ENCODE peak calls at places on chromosomes 2 and 18, in six cellular contexts. One of them, this sample, is unnamed.

GRCh38 chr18:48338915-48339314 is 70.3 kb downstream of the ZBTB7C start:
- DNase-seq in K562: no peak
- DNase-seq in A549: no peak
- DNase-seq in SK-N-SH: no peak
- DNase-seq in HepG2: no peak
- DNase-seq in GM12878: no peak
- DNase-seq in this sample: no peak

GRCh38 chr2:161206491-161207032 is 46.3 kb downstream of the TANK start:
- DNase-seq in K562: no peak
- DNase-seq in A549: no peak
- DNase-seq in SK-N-SH: no peak
- DNase-seq in HepG2: no peak
- DNase-seq in GM12878: no peak
- DNase-seq in this sample: no peak

GRCh38 chr2:69538872-69539548 is 101.8 kb upstream of the NFU1 start:
- DNase-seq in K562: no peak
- DNase-seq in A549: no peak
- DNase-seq in SK-N-SH: no peak
- DNase-seq in HepG2: peak
- DNase-seq in GM12878: no peak
- DNase-seq in this sample: no peak

GRCh38 chr2:58606799-58607198 is 365.7 kb upstream of the FANCL start:
- DNase-seq in K562: no peak
- DNase-seq in A549: no peak
- DNase-seq in SK-N-SH: no peak
- DNase-seq in HepG2: no peak
- DNase-seq in GM12878: no peak
- DNase-seq in this sample: no peak

GRCh38 chr18:63234839-63235238 is 84.7 kb downstream of the BCL2 start:
- DNase-seq in K562: no peak
- DNase-seq in A549: no peak
- DNase-seq in SK-N-SH: no peak
- DNase-seq in HepG2: no peak
- DNase-seq in GM12878: no peak
- DNase-seq in this sample: no peak

GRCh38 chr2:141767051-141767450 is 363.8 kb downstream of the LRP1B start:
- DNase-seq in K562: no peak
- DNase-seq in A549: no peak
- DNase-seq in SK-N-SH: no peak
- DNase-seq in HepG2: no peak
- DNase-seq in GM12878: no peak
- DNase-seq in this sample: no peak

GRCh38 chr18:48029296-48029986 is 99.0 kb upstream of the SMAD2 start:
- DNase-seq in K562: no peak
- DNase-seq in A549: no peak
- DNase-seq in SK-N-SH: no peak
- DNase-seq in HepG2: no peak
- DNase-seq in GM12878: no peak
- DNase-seq in this sample: no peak

GRCh38 chr18:49464718-49465598 is 4.5 kb upstream of the DYM start:
- DNase-seq in K562: no peak
- DNase-seq in A549: no peak
- DNase-seq in SK-N-SH: no peak
- DNase-seq in HepG2: no peak
- DNase-seq in GM12878: no peak
- DNase-seq in this sample: peak

DNA sequence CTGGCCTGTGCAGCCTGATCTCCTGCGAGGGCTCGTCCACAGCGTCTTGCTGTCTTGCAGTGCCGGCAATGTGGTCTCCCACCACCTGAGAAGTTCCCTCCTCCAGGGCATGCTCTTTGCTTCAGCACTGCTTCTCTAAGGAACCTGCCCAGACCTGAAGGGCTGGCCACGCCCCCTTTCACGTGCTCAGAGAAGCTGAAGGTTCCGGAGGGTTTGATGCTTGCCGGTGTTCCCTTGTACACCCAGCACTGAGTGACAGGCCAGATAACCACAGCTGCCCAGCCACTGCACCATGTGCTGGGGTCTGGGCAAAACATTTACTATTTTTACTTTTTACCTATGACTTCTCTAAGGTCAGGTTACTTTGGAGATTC is 1.7 kb upstream of the POLR2D start:
- DNase-seq in K562: peak
- DNase-seq in A549: no peak
- DNase-seq in SK-N-SH: no peak
- DNase-seq in HepG2: peak
- DNase-seq in GM12878: no peak
- DNase-seq in this sample: peak
- TF ChIP-seq CHD2 in K562: no peak
- TF ChIP-seq CHD2 in A549: no peak
- TF ChIP-seq CHD2 in SK-N-SH: no peak
- TF ChIP-seq CHD2 in HepG2: no peak
- TF ChIP-seq CHD2 in GM12878: no peak
- TF ChIP-seq CHD2 in this sample: no peak

DNA sequence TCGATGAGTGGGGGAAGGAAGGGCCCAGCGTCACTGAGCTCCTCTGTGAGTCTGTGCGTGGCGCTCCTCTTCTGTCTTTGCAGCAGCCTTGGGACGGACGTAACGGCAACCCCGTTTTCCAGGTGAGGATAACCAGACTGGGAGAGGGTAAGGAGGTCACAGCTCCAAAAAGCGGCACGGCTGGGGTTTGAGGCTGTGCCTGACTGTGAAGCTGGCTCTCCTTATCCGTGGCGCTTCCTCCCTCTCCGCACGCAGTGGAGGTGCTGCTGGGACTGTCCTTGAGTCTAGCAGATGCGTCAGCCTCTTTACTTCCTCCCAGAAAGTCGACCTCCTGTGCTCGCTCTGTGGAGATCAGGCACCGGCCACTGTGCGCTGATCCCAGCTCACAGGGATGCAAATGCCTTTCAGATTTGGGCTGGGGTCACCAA is 29.9 kb upstream of the E2F6 start:
- DNase-seq in K562: no peak
- DNase-seq in A549: no peak
- DNase-seq in SK-N-SH: no peak
- DNase-seq in HepG2: no peak
- DNase-seq in GM12878: no peak
- DNase-seq in this sample: no peak
- TF ChIP-seq CHD2 in K562: no peak
- TF ChIP-seq CHD2 in A549: no peak
- TF ChIP-seq CHD2 in SK-N-SH: no peak
- TF ChIP-seq CHD2 in HepG2: no peak
- TF ChIP-seq CHD2 in GM12878: no peak
- TF ChIP-seq CHD2 in this sample: no peak

DNA sequence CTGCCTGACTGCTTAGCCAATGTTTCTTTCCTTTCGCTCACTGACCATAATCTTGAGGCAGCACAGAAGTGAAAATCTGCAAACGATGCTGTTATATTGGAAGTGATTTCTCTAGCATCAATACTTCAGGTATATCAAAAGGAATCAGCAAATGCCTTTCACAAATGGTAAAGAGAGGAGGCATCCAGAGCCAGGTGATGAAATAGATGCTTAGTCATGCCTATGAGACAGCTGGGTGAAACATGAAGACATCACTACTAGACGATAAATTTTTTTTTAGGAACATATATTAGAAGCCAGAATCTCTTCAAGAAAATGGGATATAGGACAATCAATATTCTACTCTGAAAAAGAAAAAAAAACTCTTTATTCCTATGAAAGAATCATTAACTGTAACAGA is 249.2 kb upstream of the SLC39A10 start:
- DNase-seq in K562: no peak
- DNase-seq in A549: peak
- DNase-seq in SK-N-SH: no peak
- DNase-seq in HepG2: no peak
- DNase-seq in GM12878: no peak
- DNase-seq in this sample: no peak
- TF ChIP-seq CHD2 in K562: no peak
- TF ChIP-seq CHD2 in A549: no peak
- TF ChIP-seq CHD2 in SK-N-SH: no peak
- TF ChIP-seq CHD2 in HepG2: no peak
- TF ChIP-seq CHD2 in GM12878: no peak
- TF ChIP-seq CHD2 in this sample: no peak

GRCh38 chr2:53247986-53248735 is 519.4 kb upstream of the CHAC2 start:
- DNase-seq in K562: no peak
- DNase-seq in A549: no peak
- DNase-seq in SK-N-SH: no peak
- DNase-seq in HepG2: no peak
- DNase-seq in GM12878: no peak
- DNase-seq in this sample: no peak
- TF ChIP-seq CHD2 in K562: no peak
- TF ChIP-seq CHD2 in A549: no peak
- TF ChIP-seq CHD2 in SK-N-SH: no peak
- TF ChIP-seq CHD2 in HepG2: no peak
- TF ChIP-seq CHD2 in GM12878: no peak
- TF ChIP-seq CHD2 in this sample: no peak

DNA sequence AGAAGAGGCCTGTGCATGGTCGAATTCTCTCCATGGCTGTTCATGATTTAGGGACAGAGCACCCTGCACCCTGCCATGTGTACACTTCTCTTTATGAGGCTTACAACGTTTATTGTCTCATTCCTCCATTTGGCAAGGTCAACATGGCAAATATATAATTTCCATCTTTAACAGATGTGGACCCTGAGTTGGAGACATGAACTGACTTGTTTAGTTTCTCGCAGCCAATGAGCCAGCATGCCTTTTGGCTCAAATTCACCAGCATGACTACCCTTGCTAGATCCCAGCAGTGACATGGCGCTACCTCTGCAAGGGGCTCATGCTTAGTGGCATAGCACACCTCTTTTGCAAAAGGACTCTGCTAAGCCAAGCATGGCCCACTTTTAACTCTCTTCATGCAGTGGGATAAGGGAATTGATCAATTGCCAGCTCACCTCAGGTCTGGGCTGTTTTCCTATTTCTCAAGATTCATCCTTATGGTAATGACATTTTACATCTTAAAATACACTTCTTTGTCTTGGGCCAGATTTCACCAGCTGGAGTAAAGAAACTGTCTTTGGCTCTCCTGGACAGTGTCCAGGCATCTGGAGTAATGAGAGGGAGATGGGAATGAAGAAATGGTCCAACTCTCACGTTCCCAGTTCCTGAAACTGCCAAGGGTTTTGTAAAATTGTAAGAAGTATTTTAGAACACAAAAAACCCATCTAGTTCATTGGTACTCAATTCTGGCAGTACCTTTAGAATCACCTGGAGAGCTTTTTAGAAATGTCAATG is 159.6 kb downstream of the SETBP1 start:
- DNase-seq in K562: no peak
- DNase-seq in A549: no peak
- DNase-seq in SK-N-SH: no peak
- DNase-seq in HepG2: no peak
- DNase-seq in GM12878: no peak
- DNase-seq in this sample: no peak
- TF ChIP-seq CHD2 in K562: no peak
- TF ChIP-seq CHD2 in A549: no peak
- TF ChIP-seq CHD2 in SK-N-SH: no peak
- TF ChIP-seq CHD2 in HepG2: no peak
- TF ChIP-seq CHD2 in GM12878: no peak
- TF ChIP-seq CHD2 in this sample: no peak